ENCODE peak calls at places on chromosomes 16 and 17, in four cellular contexts. S is HepG2, B is K562, I is GM12878. N is an unnamed sample.

GRCh38 chr16:72066747-72067146 is 3.7 kb downstream of the HPR start:
- DNase-seq in B (peak; percentile 48), I (no peak), S (peak; percentile 72), N (peak; percentile 77)

GRCh38 chr16:74862743-74863244 is 88.2 kb upstream of the FA2H start:
- DNase-seq in S (peak; percentile 66), B (peak; percentile 73), I (peak; percentile 45), N (peak; percentile 80)

GRCh38 chr17:82931696-82932060 is 91.9 kb upstream of the ZNF750 start:
- DNase-seq in B (no peak), I (no peak), S (no peak), N (no peak)

GRCh38 chr16:49547448-49547847 is 173.8 kb downstream of the C16orf78 start:
- DNase-seq in S (no peak), I (no peak), B (no peak), N (no peak)

GRCh38 chr16:27429981-27430441 is 28.0 kb downstream of the IL21R start:
- DNase-seq in I (no peak), S (no peak), B (no peak), N (no peak)

GRCh38 chr17:39139561-39139960 is 11.9 kb downstream of the PLXDC1 start:
- DNase-seq in I (no peak), S (no peak), B (no peak), N (no peak)

GRCh38 chr16:48126801-48127644 is 28.8 kb downstream of the ABCC12 start:
- DNase-seq in S (peak; percentile 6), I (no peak), B (no peak), N (no peak)

GRCh38 chr17:74453665-74454196 is 12.7 kb upstream of the CD300A start:
- DNase-seq in B (peak; percentile 99), S (no peak), I (no peak), N (no peak)

GRCh38 chr17:81487487-81488275 is 24.9 kb downstream of the ACTG1 start:
- DNase-seq in S (peak; percentile 58), B (peak; percentile 96), I (no peak), N (peak; percentile 78)

GRCh38 chr16:1691276-1691675 is 13.2 kb downstream of the JPT2 start:
- DNase-seq in B (no peak), S (no peak), I (no peak), N (no peak)

GRCh38 chr16:58462997-58463891 is 36.7 kb upstream of the NDRG4 start:
- DNase-seq in S (no peak), B (peak; percentile 62), I (no peak), N (peak; percentile 56)

GRCh38 chr16:58462499-58462996 is 37.4 kb upstream of the NDRG4 start:
- DNase-seq in B (no peak), I (no peak), S (no peak), N (peak; percentile 17)

GRCh38 chr16:58464916-58465731 is 34.8 kb upstream of the NDRG4 start:
- DNase-seq in I (no peak), S (no peak), B (no peak), N (peak; percentile 80)

GRCh38 chr16:58465817-58466216 is 34.1 kb upstream of the NDRG4 start:
- DNase-seq in B (no peak), S (no peak), I (no peak), N (no peak)

DNA sequence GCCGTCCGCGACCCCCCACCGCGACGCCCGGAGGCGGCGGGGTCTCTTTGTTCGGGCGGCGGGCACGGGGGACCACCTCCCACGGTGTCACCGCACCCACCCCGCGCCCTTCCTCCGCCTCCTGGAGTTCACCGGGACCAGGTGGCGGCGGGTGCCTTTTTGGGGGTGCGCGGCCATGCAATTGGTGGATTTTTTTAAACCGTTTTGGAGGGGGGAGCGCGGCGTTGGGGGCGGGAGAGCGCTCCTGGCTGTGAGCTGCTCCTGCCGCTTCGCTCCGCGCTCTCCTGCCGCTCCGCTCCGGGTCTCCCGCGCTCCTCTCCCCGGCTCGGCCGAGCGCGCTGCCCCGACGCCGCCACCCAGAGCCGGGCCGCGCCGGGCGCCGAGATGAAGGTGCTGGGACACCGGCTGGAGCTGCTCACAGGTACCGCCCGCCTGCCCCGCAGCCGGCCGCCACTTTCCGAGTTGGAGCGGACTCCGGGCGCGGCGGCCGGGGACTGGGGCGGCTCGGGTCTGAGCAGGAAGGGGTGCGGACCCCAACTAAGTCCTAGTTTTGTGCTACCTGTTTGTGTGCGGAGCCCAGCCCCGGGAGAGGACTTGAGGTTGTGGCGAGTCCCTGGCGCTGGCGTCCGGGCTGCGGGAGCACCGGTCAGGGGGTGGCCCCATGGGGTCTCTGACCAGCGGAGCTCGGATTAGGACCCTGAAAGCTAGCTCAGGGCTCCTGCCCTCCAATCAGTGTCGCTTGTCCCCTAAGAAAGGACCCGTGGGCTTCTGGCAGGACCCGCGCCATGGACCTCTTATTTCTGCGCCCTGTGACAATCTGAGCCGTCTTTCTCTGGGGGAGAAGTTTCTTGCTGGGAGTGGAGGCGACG is 35.7 kb upstream of the NDRG4 start:
- DNase-seq in S (no peak), I (no peak), B (no peak), N (peak; percentile 67)
- TF ChIP-seq JUNB in S (no peak), I (no peak), B (no peak), N (no peak)

GRCh38 chr16:87188104-87188503 is 129.1 kb downstream of the C16orf95 start:
- DNase-seq in B (no peak), I (no peak), S (no peak), N (no peak)

GRCh38 chr16:87186876-87187533 is 130.2 kb downstream of the C16orf95 start:
- DNase-seq in I (no peak), B (no peak), S (no peak), N (no peak)

GRCh38 chr16:87185313-87185712 is 131.9 kb downstream of the C16orf95 start:
- DNase-seq in S (no peak), I (no peak), B (no peak), N (no peak)

GRCh38 chr16:87186440-87186839 is 130.8 kb downstream of the C16orf95 start:
- DNase-seq in S (no peak), I (no peak), B (no peak), N (peak; percentile 15)

DNA sequence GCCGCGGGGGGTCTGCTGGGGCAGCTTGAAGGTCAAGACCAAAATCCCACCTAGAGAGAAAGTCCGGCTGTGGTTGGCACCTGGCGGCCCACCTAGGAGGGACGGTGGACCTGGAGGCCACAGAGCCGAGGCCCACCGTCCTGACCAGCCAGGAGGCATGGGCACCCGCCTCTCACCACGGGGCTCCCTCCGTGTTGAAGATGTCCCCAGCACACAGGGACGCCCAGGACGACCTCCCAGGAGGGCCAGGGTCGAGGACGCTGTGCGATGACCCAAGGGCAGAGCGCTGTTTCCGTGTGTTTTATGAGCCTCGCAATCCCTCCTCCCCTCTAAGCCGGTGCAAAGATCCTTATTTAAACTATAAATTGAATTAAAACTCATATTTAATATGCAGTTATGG is 131.2 kb downstream of the C16orf95 start:
- DNase-seq in B (no peak), S (no peak), I (no peak), N (no peak)
- TF ChIP-seq POLR2AphosphoS5 in B (no peak), S (no peak), I (no peak), N (no peak)

GRCh38 chr17:16462070-16462864 is 29.7 kb downstream of the LRRC75A start:
- DNase-seq in I (no peak), S (no peak), B (no peak), N (no peak)

GRCh38 chr17:16460796-16461605 is 31.0 kb downstream of the LRRC75A start:
- DNase-seq in B (no peak), S (no peak), I (no peak), N (no peak)

GRCh38 chr17:16459271-16459670 is 32.7 kb downstream of the LRRC75A start:
- DNase-seq in I (no peak), B (no peak), S (no peak), N (no peak)

GRCh38 chr17:16461606-16461866 is 30.5 kb downstream of the LRRC75A start:
- DNase-seq in S (no peak), B (no peak), I (no peak), N (no peak)

GRCh38 chr17:16459850-16460550 is 32.0 kb downstream of the LRRC75A start:
- DNase-seq in I (no peak), B (no peak), S (no peak), N (peak; percentile 81)
- TF ChIP-seq JUNB in I (no peak), B (no peak), S (no peak), N (no peak)

GRCh38 chr17:45132569-45133463 is 501 bp upstream of the PLCD3 start:
- DNase-seq in I (no peak), S (peak; percentile 66), B (peak; percentile 91), N (peak; percentile 88)
- TF ChIP-seq POLR2AphosphoS5 in I (no peak), S (peak; percentile 66), B (no peak), N (no peak)

DNA sequence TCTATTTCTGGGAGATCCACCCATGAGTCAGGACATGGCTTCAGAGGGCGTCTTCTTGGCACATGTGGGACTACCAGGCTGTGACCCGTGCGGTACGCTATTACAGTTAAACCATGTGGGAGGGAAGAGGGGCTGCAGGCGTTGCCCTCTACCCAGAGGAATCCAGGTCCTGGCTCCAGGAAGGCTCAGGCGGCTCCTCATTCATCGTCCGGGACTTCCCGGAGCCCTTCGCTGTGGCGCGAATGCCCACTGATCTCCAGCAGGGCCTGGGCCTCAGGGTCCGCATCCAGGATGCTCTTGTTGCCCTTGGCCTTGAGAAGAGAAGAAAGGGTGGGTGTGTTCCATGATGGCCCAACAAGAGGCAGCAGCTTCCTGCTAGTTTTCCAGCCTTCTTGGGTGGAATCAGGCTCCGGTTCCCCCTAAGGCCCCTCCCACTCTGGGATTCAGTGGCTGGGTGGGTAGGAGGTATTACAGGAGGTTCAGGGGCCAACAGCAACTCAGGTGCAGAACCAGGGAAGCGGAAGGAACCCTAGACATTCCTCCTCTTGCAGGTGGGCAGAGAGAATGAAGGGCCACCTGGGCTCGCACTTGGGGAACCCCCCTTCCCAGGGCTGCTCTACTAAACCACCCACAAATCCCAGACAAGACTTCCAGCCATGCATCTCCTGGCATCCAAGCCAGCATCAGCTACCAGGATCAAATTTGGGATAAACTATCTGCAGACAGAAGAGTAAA is 24.6 kb downstream of the MEAK7 start:
- DNase-seq in S (no peak), B (no peak), I (no peak), N (no peak)
- TF ChIP-seq JUNB in S (no peak), B (no peak), I (no peak), N (no peak)

DNA sequence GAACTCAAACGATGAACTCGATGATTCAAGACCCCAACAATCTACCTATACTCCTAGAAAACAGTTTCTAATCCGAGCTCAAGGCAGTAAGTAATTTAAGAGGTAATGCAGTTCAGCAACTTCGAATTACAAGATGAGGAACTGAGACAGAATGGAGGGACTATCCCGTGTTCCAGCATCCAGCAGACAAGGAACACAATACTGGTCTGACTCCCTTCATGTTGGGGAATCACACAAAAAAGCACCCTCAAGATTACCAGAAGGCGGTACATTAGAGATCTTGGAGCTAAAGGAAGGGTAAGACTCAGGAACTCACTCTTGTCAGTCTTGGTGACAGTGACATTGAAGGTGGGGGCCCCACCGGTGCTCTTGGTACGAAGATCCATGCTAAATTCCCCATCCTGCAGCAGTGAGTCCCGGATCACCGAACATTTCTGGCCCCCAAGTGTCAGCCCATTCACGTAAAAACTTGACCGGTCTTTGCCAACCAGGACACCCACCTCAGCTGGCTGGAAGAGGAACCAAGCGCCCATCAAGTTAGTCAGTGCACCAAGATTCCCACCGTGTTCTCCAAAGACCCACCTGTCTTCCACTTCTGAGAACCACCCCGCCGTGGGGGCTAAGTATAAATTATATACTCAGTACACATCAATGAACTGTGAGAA is 1.9 kb downstream of the PFN1 start:
- DNase-seq in I (no peak), B (no peak), S (no peak), N (no peak)
- TF ChIP-seq POLR2AphosphoS5 in I (peak; percentile 77), B (no peak), S (peak; percentile 13), N (peak; percentile 7)

N was measured in GM23338.